ENCODE peak calls at places on chromosomes 13 and 19, in four cellular contexts. I, B, T and K are unnamed samples.

GRCh38 chr19:12783849-12784393 is 7.4 kb upstream of the JUNB start:
- DNase-seq in B (peak; percentile 45), T (no peak), I (no peak), K (no peak)

GRCh38 chr19:2540646-2541454 is 64.9 kb downstream of the GADD45B start:
- DNase-seq in T (no peak), B (peak; percentile 95), I (no peak), K (peak; percentile 96)

GRCh38 chr13:66222926-66223325 is 1007.2 kb downstream of the PCDH9 start:
- DNase-seq in T (no peak), B (no peak), I (no peak), K (no peak)

GRCh38 chr19:58009666-58010301 is 7.2 kb upstream of the ZNF606 start:
- DNase-seq in T (no peak), I (peak; percentile 66), B (no peak), K (peak; percentile 69)

GRCh38 chr19:45863840-45864628 is at the start of gene FOXA3:
- DNase-seq in T (no peak), I (peak; percentile 96), B (peak; percentile 64), K (peak; percentile 87)

GRCh38 chr13:42660367-42660965 is 86.5 kb downstream of the TNFSF11 start:
- DNase-seq in T (no peak), B (no peak), I (no peak), K (no peak)

GRCh38 chr19:55441319-55441691 is 1.8 kb downstream of the SHISA7 start:
- DNase-seq in T (no peak), B (no peak), I (no peak), K (no peak)

GRCh38 chr13:64453831-64454230 is 2776.3 kb downstream of the PCDH9 start:
- DNase-seq in I (no peak), T (no peak), B (no peak), K (no peak)

DNA sequence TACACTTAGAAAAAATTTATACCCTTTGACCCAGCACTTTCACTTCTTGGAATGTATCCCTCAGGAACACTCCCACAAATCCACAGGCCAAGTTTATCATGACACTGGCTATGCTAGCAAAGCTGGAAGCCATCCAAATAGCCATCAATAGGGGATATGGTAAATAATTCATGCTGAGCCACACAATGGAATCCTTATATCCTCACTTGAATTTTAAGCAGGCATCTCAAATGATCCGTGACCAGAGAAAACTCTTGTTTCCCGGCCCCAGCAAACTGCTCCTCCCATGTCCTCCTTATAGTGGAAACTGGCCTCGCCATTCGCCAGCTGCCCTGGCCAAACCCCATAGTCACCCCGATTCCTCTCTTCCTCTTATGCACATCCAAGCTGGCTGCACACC is 37.6 kb downstream of the GRIK5 start:
- DNase-seq in B (no peak), T (no peak), I (no peak), K (peak; percentile 51)
- TF ChIP-seq CREB1 in B (no peak), T (no peak), I (no peak), K (no peak)

GRCh38 chr19:40533508-40533907 is 43.2 kb upstream of the SHKBP1 start:
- DNase-seq in B (no peak), T (no peak), I (no peak), K (no peak)

GRCh38 chr19:40529093-40529954 is 47.3 kb upstream of the SHKBP1 start:
- DNase-seq in T (peak; percentile 57), B (peak; percentile 56), I (peak; percentile 97), K (peak; percentile 80)

GRCh38 chr19:40528078-40528477 is 48.6 kb upstream of the SHKBP1 start:
- DNase-seq in T (no peak), B (no peak), I (no peak), K (no peak)

GRCh38 chr19:40528533-40529092 is 48.1 kb upstream of the SHKBP1 start:
- DNase-seq in B (no peak), T (no peak), I (no peak), K (no peak)

GRCh38 chr19:40530091-40530901 is 46.4 kb upstream of the SHKBP1 start:
- DNase-seq in I (peak; percentile 91), T (no peak), B (no peak), K (no peak)
- TF ChIP-seq CEBPB in I (no peak), T (no peak), B (no peak), K (no peak)

GRCh38 chr19:49801401-49801888 is 11.6 kb downstream of the FUZ start:
- DNase-seq in B (no peak), I (no peak), T (no peak), K (no peak)

GRCh38 chr19:49800771-49801170 is 12.3 kb downstream of the FUZ start:
- DNase-seq in T (no peak), B (no peak), I (no peak), K (no peak)

GRCh38 chr19:49799271-49799797 is 13.8 kb downstream of the FUZ start:
- DNase-seq in B (no peak), I (no peak), T (no peak), K (no peak)

GRCh38 chr19:49798574-49798973 is 14.5 kb downstream of the FUZ start:
- DNase-seq in I (no peak), T (no peak), B (no peak), K (no peak)

GRCh38 chr19:49799798-49800376 is 13.2 kb downstream of the FUZ start:
- DNase-seq in I (no peak), B (no peak), T (no peak), K (no peak)
- TF ChIP-seq CREB1 in I (no peak), B (no peak), T (no peak), K (no peak)

DNA sequence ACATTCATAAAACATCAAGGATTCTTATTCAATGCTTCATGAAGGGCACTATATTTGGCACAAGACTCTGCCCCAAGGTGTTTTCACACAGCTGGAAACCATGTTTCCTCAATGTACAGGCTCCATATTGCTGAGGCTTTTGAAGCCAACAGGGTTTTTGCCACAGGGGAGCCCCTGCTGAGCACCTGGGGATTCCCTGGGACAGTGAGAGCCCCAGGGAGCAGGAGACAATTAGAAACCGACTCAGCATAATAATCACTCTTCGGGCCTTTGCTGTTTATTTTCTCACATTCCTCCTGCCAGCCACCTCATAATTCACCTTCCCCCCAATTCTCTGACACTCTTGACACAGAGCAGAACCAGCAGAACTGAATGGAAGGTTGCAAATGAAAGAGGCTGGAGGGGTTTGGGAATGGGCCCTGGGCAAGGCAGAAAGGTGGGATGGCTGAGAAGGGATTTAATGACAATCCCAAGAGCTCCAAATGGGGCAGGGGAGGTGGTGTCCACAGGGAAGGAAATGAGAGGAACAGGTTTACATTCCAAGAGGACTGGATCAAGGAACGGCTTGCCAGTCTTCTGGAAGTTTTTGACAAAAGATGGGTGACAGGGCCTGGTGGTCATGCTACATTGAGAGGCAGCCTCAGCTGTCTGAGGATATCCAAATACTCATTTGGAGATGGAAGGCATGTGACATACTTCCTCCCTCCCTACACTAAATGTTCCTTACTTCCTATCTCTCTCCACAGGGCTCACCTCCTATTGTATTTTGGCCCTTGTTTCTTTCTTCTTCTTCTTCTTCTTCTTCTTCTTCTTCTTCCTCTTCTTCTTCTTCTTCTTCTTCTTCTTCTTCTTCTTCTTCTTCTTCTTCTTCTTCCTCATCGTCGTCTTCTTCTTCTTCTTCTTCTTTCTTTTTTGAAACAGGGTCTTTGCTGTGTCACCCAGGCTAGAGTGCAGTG is 72.1 kb upstream of the POMP start:
- DNase-seq in B (no peak), I (no peak), T (no peak), K (no peak)
- TF ChIP-seq CEBPB in B (no peak), I (no peak), T (no peak), K (no peak)

GRCh38 chr13:51770681-51771417 is 33.1 kb downstream of the DHRS12 start:
- DNase-seq in B (no peak), T (no peak), I (no peak), K (no peak)
- TF ChIP-seq CREB1 in B (no peak), T (no peak), I (no peak), K (no peak)

GRCh38 chr19:49910179-49910578 is 13.5 kb upstream of the IL4I1 start:
- DNase-seq in T (no peak), I (no peak), B (no peak), K (no peak)
- TF ChIP-seq CEBPB in T (no peak), I (no peak), B (no peak), K (no peak)

GRCh38 chr19:38990949-38991697 is 15.6 kb upstream of the FBXO17 start:
- DNase-seq in T (no peak), B (no peak), I (no peak), K (no peak)
- TF ChIP-seq CREB1 in T (no peak), B (no peak), I (no peak), K (no peak)